ENCODE peak calls at places on chromosomes 11 and 22, in four cellular contexts. Y, F, Q and P are unnamed samples.
A peak's percentile ranks its signal among the peaks of the same experiment; 100 is the strongest.

GRCh38 chr11:12765428-12765827 is 91.2 kb downstream of the TEAD1 start:
- DNase-seq in Q (peak; percentile 24), Y (no peak), F (no peak), P (no peak)

GRCh38 chr22:44313385-44314006 is 745 bp upstream of the SHISAL1 start:
- DNase-seq in F (peak; percentile 8), Y (no peak), Q (no peak), P (no peak)

GRCh38 chr11:6476571-6476970 is 2.8 kb upstream of the TRIM3 start:
- DNase-seq in Q (no peak), Y (no peak), F (no peak), P (no peak)

GRCh38 chr11:19557185-19557584 is 155.5 kb upstream of the NAV2 start:
- DNase-seq in Y (no peak), Q (no peak), F (no peak), P (no peak)

GRCh38 chr11:70547386-70547785 is 149.1 kb downstream of the CTTN start:
- DNase-seq in Y (no peak), Q (no peak), F (no peak), P (no peak)

GRCh38 chr22:45290410-45290936 is 5.7 kb downstream of the UPK3A start:
- DNase-seq in Q (peak; percentile 73), Y (no peak), F (no peak), P (no peak)

GRCh38 chr11:126186031-126186698 is 25.3 kb downstream of the RPUSD4 start:
- DNase-seq in F (no peak), Q (no peak), Y (no peak), P (no peak)

GRCh38 chr11:116052603-116053537 is 548.7 kb upstream of the CADM1 start:
- DNase-seq in Y (no peak), Q (no peak), F (no peak), P (no peak)

GRCh38 chr22:36762687-36763260 is 13.1 kb downstream of the IFT27 start:
- DNase-seq in F (no peak), Q (no peak), Y (no peak), P (no peak)

GRCh38 chr11:42947405-42947804 is 364.4 kb upstream of the API5 start:
- DNase-seq in Y (no peak), Q (no peak), F (no peak), P (no peak)

GRCh38 chr11:60879104-60879503 is 11.8 kb downstream of the ZP1 start:
- DNase-seq in F (no peak), Y (no peak), Q (no peak), P (no peak)

GRCh38 chr22:36734171-36735058 is 30.9 kb upstream of the CACNG2 start:
- DNase-seq in F (peak; percentile 78), Q (no peak), Y (no peak), P (no peak)

GRCh38 chr11:45322111-45322705 is 36.1 kb upstream of the SYT13 start:
- DNase-seq in Q (no peak), F (no peak), Y (no peak), P (no peak)

GRCh38 chr22:31162015-31162765 is 2.2 kb downstream of the RNF185 start:
- DNase-seq in Y (no peak), F (no peak), Q (no peak), P (no peak)

GRCh38 chr22:21593406-21594232 is 26.1 kb downstream of the UBE2L3 start:
- DNase-seq in F (no peak), Y (no peak), Q (peak; percentile 40), P (no peak)

GRCh38 chr11:69689484-69690319 is 14.1 kb downstream of the FGF19 start:
- DNase-seq in Q (no peak), Y (no peak), F (no peak), P (no peak)

GRCh38 chr11:1553808-1554594 is 18.1 kb downstream of the DUSP8 start:
- DNase-seq in Y (no peak), Q (peak; percentile 88), F (peak; percentile 99), P (no peak)

GRCh38 chr22:29348956-29349355 is 33.5 kb upstream of the RASL10A start:
- DNase-seq in Q (no peak), Y (no peak), F (no peak), P (no peak)

GRCh38 chr11:13970986-13971385 is 8.5 kb downstream of the SPON1 start:
- DNase-seq in F (no peak), Y (no peak), Q (peak; percentile 81), P (no peak)

GRCh38 chr11:67646535-67647336 is 3.8 kb downstream of the ACY3 start:
- DNase-seq in F (peak; percentile 73), Q (peak; percentile 66), Y (peak; percentile 20), P (peak; percentile 25)

GRCh38 chr11:9855579-9856260 is 191.8 kb downstream of the SWAP70 start:
- DNase-seq in Q (no peak), Y (no peak), F (no peak), P (no peak)

GRCh38 chr22:38418589-38418988 is 36.4 kb downstream of the KCNJ4 start:
- DNase-seq in Q (no peak), Y (no peak), F (no peak), P (no peak)

GRCh38 chr22:45397806-45398205 is 15.6 kb downstream of the SMC1B start:
- DNase-seq in F (no peak), Y (no peak), Q (no peak), P (no peak)

GRCh38 chr11:101048479-101048878 is 81.1 kb downstream of the PGR start:
- DNase-seq in F (no peak), Q (no peak), Y (no peak), P (no peak)

GRCh38 chr11:78424334-78425270 is 7.0 kb upstream of the GAB2 start:
- DNase-seq in F (no peak), Y (no peak), Q (no peak), P (no peak)

GRCh38 chr11:96061730-96062524 is 138.0 kb upstream of the MTMR2 start:
- DNase-seq in Q (no peak), Y (peak; percentile 16), F (no peak), P (no peak)

GRCh38 chr11:65448418-65449196 is 26.0 kb downstream of the NEAT1 start:
- DNase-seq in Y (no peak), F (no peak), Q (no peak), P (no peak)

GRCh38 chr11:75733346-75734107 is 15.9 kb downstream of the MOGAT2 start:
- DNase-seq in F (no peak), Q (no peak), Y (no peak), P (no peak)

GRCh38 chr11:96424693-96425092 is 34.9 kb downstream of the JRKL start:
- DNase-seq in Q (no peak), Y (no peak), F (no peak), P (no peak)

GRCh38 chr11:119629085-119629484 is 99.9 kb downstream of the NECTIN1 start:
- DNase-seq in F (no peak), Q (no peak), Y (no peak), P (no peak)

GRCh38 chr11:5809905-5810792 is 1.4 kb downstream of the OR52N2 start:
- DNase-seq in Y (no peak), F (no peak), Q (no peak), P (no peak)

GRCh38 chr22:46069518-46070214 is 80.7 kb upstream of the PPARA start:
- DNase-seq in Y (no peak), Q (peak; percentile 98), F (peak; percentile 95), P (no peak)

GRCh38 chr11:67398661-67399563 is 2.7 kb downstream of the PPP1CA start:
- DNase-seq in Y (no peak), Q (no peak), F (no peak), P (no peak)

GRCh38 chr22:17910561-17911311 is 113.6 kb downstream of the MICAL3 start:
- DNase-seq in Q (peak; percentile 27), Y (no peak), F (peak; percentile 45), P (no peak)
- H3K4me3 ChIP-seq in Q (no peak overlapping the region), Y (no peak overlapping the region), F (no peak overlapping the region), P (no peak overlapping the region)

DNA sequence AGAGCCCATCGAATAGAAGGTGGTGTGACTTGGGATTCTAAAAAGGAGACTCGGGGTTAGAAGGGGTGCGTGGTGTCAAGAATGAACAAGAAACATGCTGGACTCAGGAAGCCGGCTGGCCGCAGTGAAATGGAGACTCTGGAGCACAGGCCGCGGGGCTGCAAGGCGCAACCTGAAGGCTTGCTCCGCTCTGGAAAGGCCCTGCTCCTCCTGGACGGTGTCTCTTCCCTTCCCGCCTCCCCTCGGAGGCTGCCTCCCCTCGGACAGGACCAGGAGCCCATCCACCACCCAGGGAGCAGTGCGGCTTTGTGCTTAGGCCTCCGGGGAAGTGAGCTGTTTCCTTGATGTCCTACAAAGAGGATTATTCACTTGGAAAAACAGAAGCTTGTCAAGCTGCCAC is 170.1 kb downstream of the OPCML start:
- DNase-seq in Q (no peak), F (no peak), Y (no peak), P (no peak)
- H3K4me3 ChIP-seq in Q (no peak overlapping the region), F (no peak overlapping the region), Y (no peak overlapping the region), P (no peak overlapping the region)

GRCh38 chr11:64290894-64291745 is at the start of gene KCNK4:
- DNase-seq in Y (no peak), F (peak; percentile 46), Q (no peak), P (no peak)
- H3K4me3 ChIP-seq in Y (peak within 1 kb of the TSS; percentile 27), F (no peak within 1 kb of the TSS), Q (peak within 1 kb of the TSS; percentile 19), P (peak within 1 kb of the TSS; percentile 30)

GRCh38 chr11:16182553-16182952 is 173.8 kb downstream of the SOX6 start:
- DNase-seq in F (no peak), Y (no peak), Q (no peak), P (no peak)
- H3K4me3 ChIP-seq in F (no peak overlapping the region), Y (no peak overlapping the region), Q (no peak overlapping the region), P (no peak overlapping the region)

GRCh38 chr11:17012179-17012578 is 2.0 kb downstream of the PLEKHA7 start:
- DNase-seq in Y (no peak), F (no peak), Q (no peak), P (no peak)

GRCh38 chr11:17013548-17014320 is 480 bp downstream of the PLEKHA7 start:
- DNase-seq in Q (peak; percentile 56), Y (peak; percentile 13), F (peak; percentile 68), P (no peak)

GRCh38 chr11:17014321-17014773 is at the start of gene PLEKHA7:
- DNase-seq in F (peak; percentile 62), Q (peak; percentile 45), Y (no peak), P (no peak)

GRCh38 chr11:17010851-17011420 is 3.3 kb downstream of the PLEKHA7 start:
- DNase-seq in Q (no peak), F (no peak), Y (no peak), P (no peak)

DNA sequence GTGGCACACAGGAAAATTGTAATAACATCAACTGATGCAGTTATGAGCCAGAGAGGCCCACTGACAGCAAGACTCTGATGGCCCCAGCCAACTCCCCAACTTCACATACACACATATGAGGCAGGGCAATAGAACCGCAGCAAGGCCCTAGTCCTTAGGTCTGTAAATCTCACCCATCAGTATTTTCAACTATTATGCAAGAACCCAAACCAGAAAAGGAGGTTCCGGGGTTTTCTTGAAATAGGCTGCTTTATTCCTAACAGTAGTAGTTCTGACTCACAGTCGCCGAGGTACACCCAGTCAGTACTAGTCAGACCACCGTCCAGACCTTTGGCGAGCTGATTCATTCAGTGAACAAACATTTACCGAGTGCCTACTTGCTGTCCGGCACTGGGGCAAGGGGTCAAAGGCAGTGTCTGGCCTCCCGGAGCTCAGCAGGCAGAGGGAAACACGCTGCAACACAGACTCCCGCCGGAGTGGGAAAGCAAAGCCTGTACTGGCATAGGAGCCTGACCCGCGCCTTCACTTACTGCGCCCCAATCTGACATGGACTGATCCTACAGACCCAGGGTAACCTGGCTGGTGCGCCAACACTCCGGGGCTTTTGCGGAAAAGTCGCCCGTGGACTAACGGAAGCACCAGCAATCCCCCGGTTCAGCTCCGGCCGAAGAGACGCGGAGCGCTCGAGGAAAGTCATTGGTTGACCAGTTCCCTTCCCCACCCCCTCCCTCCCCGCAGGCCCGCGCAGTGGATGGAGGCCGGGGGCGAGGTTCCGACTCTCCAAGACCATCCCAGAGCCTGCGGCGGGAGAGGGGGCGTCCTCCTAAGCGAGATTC is 1.3 kb downstream of the PLEKHA7 start:
- DNase-seq in Y (no peak), Q (peak; percentile 74), F (peak; percentile 66), P (no peak)
- H3K4me3 ChIP-seq in Y (peak overlapping the region; percentile 13), Q (peak overlapping the region; percentile 79), F (peak overlapping the region; percentile 74), P (peak overlapping the region; percentile 48)